ENCODE peak calls at places on chromosome 10, in eight cellular contexts. One of them, this sample, is unnamed.

GRCh38 chr10:131277969-131278368 is 33.6 kb downstream of the TCERG1L start:
- DNase-seq in psoas muscle: no peak
- DNase-seq in skeletal muscle cell: no peak
- DNase-seq in astrocyte of the cerebellum: no peak
- DNase-seq in AG04449: no peak
- DNase-seq in cardiac muscle cell: no peak
- DNase-seq in body of pancreas: no peak
- DNase-seq in Panc1: no peak
- DNase-seq in this sample: no peak

GRCh38 chr10:46232084-46232483 is 54.7 kb upstream of the ANTXRL start:
- DNase-seq in astrocyte of the cerebellum: no peak
- DNase-seq in Panc1: no peak
- DNase-seq in psoas muscle: no peak
- DNase-seq in skeletal muscle cell: no peak
- DNase-seq in cardiac muscle cell: no peak
- DNase-seq in AG04449: no peak
- DNase-seq in body of pancreas: no peak
- DNase-seq in this sample: peak; percentile 10

GRCh38 chr10:92547676-92548075 is 26.2 kb downstream of the IDE start:
- DNase-seq in psoas muscle: no peak
- DNase-seq in body of pancreas: no peak
- DNase-seq in astrocyte of the cerebellum: no peak
- DNase-seq in cardiac muscle cell: no peak
- DNase-seq in skeletal muscle cell: no peak
- DNase-seq in Panc1: no peak
- DNase-seq in AG04449: no peak
- DNase-seq in this sample: peak; percentile 37

GRCh38 chr10:110497438-110498086 is at the start of gene DUSP5:
- DNase-seq in psoas muscle: peak; percentile 95
- DNase-seq in cardiac muscle cell: peak; percentile 98
- DNase-seq in AG04449: no peak
- DNase-seq in astrocyte of the cerebellum: peak; percentile 88
- DNase-seq in body of pancreas: peak; percentile 94
- DNase-seq in skeletal muscle cell: peak; percentile 83
- DNase-seq in Panc1: no peak
- DNase-seq in this sample: peak; percentile 91

GRCh38 chr10:90920986-90921643 is at the start of gene ANKRD1:
- DNase-seq in astrocyte of the cerebellum: peak; percentile 49
- DNase-seq in Panc1: peak; percentile 85
- DNase-seq in cardiac muscle cell: peak; percentile 71
- DNase-seq in psoas muscle: no peak
- DNase-seq in AG04449: peak; percentile 82
- DNase-seq in body of pancreas: no peak
- DNase-seq in skeletal muscle cell: peak; percentile 76
- DNase-seq in this sample: peak; percentile 96

GRCh38 chr10:14185501-14186045 is 145.2 kb downstream of the FRMD4A start:
- DNase-seq in cardiac muscle cell: peak; percentile 64
- DNase-seq in Panc1: peak; percentile 22
- DNase-seq in psoas muscle: no peak
- DNase-seq in skeletal muscle cell: peak; percentile 41
- DNase-seq in body of pancreas: no peak
- DNase-seq in AG04449: peak; percentile 21
- DNase-seq in astrocyte of the cerebellum: peak; percentile 78
- DNase-seq in this sample: peak; percentile 23

GRCh38 chr10:83871486-83872081 is 267.7 kb upstream of the GHITM start:
- DNase-seq in astrocyte of the cerebellum: peak; percentile 24
- DNase-seq in AG04449: no peak
- DNase-seq in Panc1: peak; percentile 64
- DNase-seq in skeletal muscle cell: peak; percentile 8
- DNase-seq in body of pancreas: peak; percentile 75
- DNase-seq in cardiac muscle cell: peak; percentile 84
- DNase-seq in psoas muscle: peak; percentile 66
- DNase-seq in this sample: peak; percentile 54

GRCh38 chr10:132476146-132477065 is 61.2 kb upstream of the INPP5A start:
- DNase-seq in AG04449: no peak
- DNase-seq in skeletal muscle cell: no peak
- DNase-seq in Panc1: no peak
- DNase-seq in cardiac muscle cell: no peak
- DNase-seq in astrocyte of the cerebellum: no peak
- DNase-seq in psoas muscle: peak; percentile 36
- DNase-seq in body of pancreas: no peak
- DNase-seq in this sample: no peak

GRCh38 chr10:102457591-102458150 is 6.3 kb upstream of the C10orf95 start:
- DNase-seq in astrocyte of the cerebellum: no peak
- DNase-seq in skeletal muscle cell: no peak
- DNase-seq in body of pancreas: no peak
- DNase-seq in psoas muscle: no peak
- DNase-seq in AG04449: no peak
- DNase-seq in Panc1: no peak
- DNase-seq in cardiac muscle cell: no peak
- DNase-seq in this sample: no peak

GRCh38 chr10:110803830-110804338 is 67.8 kb upstream of the PDCD4 start:
- DNase-seq in AG04449: no peak
- DNase-seq in Panc1: peak; percentile 22
- DNase-seq in cardiac muscle cell: peak; percentile 53
- DNase-seq in psoas muscle: peak; percentile 65
- DNase-seq in body of pancreas: peak; percentile 76
- DNase-seq in astrocyte of the cerebellum: no peak
- DNase-seq in skeletal muscle cell: no peak
- DNase-seq in this sample: no peak

GRCh38 chr10:133334495-133335237 is 2.0 kb downstream of the CALY start:
- DNase-seq in skeletal muscle cell: no peak
- DNase-seq in AG04449: no peak
- DNase-seq in cardiac muscle cell: no peak
- DNase-seq in astrocyte of the cerebellum: no peak
- DNase-seq in body of pancreas: no peak
- DNase-seq in psoas muscle: peak; percentile 44
- DNase-seq in Panc1: no peak
- DNase-seq in this sample: no peak

GRCh38 chr10:131896403-131896802 is 4.4 kb upstream of the PPP2R2D start:
- DNase-seq in astrocyte of the cerebellum: no peak
- DNase-seq in skeletal muscle cell: no peak
- DNase-seq in AG04449: no peak
- DNase-seq in Panc1: no peak
- DNase-seq in cardiac muscle cell: no peak
- DNase-seq in psoas muscle: no peak
- DNase-seq in body of pancreas: no peak
- DNase-seq in this sample: no peak

GRCh38 chr10:124273141-124273540 is 145.6 kb downstream of the OAT start:
- DNase-seq in Panc1: no peak
- DNase-seq in cardiac muscle cell: no peak
- DNase-seq in skeletal muscle cell: no peak
- DNase-seq in psoas muscle: no peak
- DNase-seq in astrocyte of the cerebellum: no peak
- DNase-seq in body of pancreas: no peak
- DNase-seq in AG04449: no peak
- DNase-seq in this sample: no peak

GRCh38 chr10:118407026-118407425 is 64.9 kb upstream of the FAM204A start:
- DNase-seq in cardiac muscle cell: no peak
- DNase-seq in Panc1: no peak
- DNase-seq in body of pancreas: no peak
- DNase-seq in psoas muscle: no peak
- DNase-seq in astrocyte of the cerebellum: no peak
- DNase-seq in skeletal muscle cell: no peak
- DNase-seq in AG04449: no peak
- DNase-seq in this sample: no peak

GRCh38 chr10:100805543-100806355 is 60.4 kb downstream of the PAX2 start:
- DNase-seq in psoas muscle: no peak
- DNase-seq in body of pancreas: no peak
- DNase-seq in astrocyte of the cerebellum: no peak
- DNase-seq in AG04449: no peak
- DNase-seq in cardiac muscle cell: no peak
- DNase-seq in Panc1: no peak
- DNase-seq in skeletal muscle cell: no peak
- DNase-seq in this sample: no peak

GRCh38 chr10:12712284-12712983 is 289.1 kb downstream of the CCDC3 start:
- DNase-seq in skeletal muscle cell: no peak
- DNase-seq in astrocyte of the cerebellum: no peak
- DNase-seq in AG04449: no peak
- DNase-seq in body of pancreas: no peak
- DNase-seq in psoas muscle: no peak
- DNase-seq in Panc1: no peak
- DNase-seq in cardiac muscle cell: no peak
- DNase-seq in this sample: no peak

GRCh38 chr10:128982179-128982915 is 484.7 kb upstream of the MGMT start:
- DNase-seq in AG04449: no peak
- DNase-seq in psoas muscle: no peak
- DNase-seq in skeletal muscle cell: no peak
- DNase-seq in body of pancreas: no peak
- DNase-seq in astrocyte of the cerebellum: no peak
- DNase-seq in cardiac muscle cell: no peak
- DNase-seq in Panc1: no peak
- DNase-seq in this sample: no peak

GRCh38 chr10:3523309-3524050 is 261.5 kb downstream of the KLF6 start:
- DNase-seq in Panc1: no peak
- DNase-seq in body of pancreas: no peak
- DNase-seq in astrocyte of the cerebellum: no peak
- DNase-seq in skeletal muscle cell: no peak
- DNase-seq in psoas muscle: no peak
- DNase-seq in AG04449: no peak
- DNase-seq in cardiac muscle cell: no peak
- DNase-seq in this sample: no peak

GRCh38 chr10:128624656-128625530 is 498.7 kb upstream of the MKI67 start:
- DNase-seq in psoas muscle: no peak
- DNase-seq in cardiac muscle cell: no peak
- DNase-seq in Panc1: no peak
- DNase-seq in skeletal muscle cell: no peak
- DNase-seq in body of pancreas: no peak
- DNase-seq in astrocyte of the cerebellum: no peak
- DNase-seq in AG04449: no peak
- DNase-seq in this sample: no peak

GRCh38 chr10:6161913-6162312 is 40.8 kb upstream of the PFKFB3 start:
- DNase-seq in body of pancreas: no peak
- DNase-seq in astrocyte of the cerebellum: no peak
- DNase-seq in cardiac muscle cell: no peak
- DNase-seq in Panc1: no peak
- DNase-seq in psoas muscle: no peak
- DNase-seq in AG04449: no peak
- DNase-seq in skeletal muscle cell: no peak
- DNase-seq in this sample: no peak

GRCh38 chr10:6164271-6165095 is 38.2 kb upstream of the PFKFB3 start:
- DNase-seq in cardiac muscle cell: peak; percentile 42
- DNase-seq in astrocyte of the cerebellum: no peak
- DNase-seq in body of pancreas: no peak
- DNase-seq in Panc1: no peak
- DNase-seq in skeletal muscle cell: no peak
- DNase-seq in AG04449: no peak
- DNase-seq in psoas muscle: no peak
- DNase-seq in this sample: no peak

GRCh38 chr10:6165221-6165725 is 37.5 kb upstream of the PFKFB3 start:
- DNase-seq in AG04449: no peak
- DNase-seq in cardiac muscle cell: no peak
- DNase-seq in psoas muscle: no peak
- DNase-seq in Panc1: no peak
- DNase-seq in body of pancreas: no peak
- DNase-seq in astrocyte of the cerebellum: no peak
- DNase-seq in skeletal muscle cell: no peak
- DNase-seq in this sample: no peak

GRCh38 chr10:6162589-6163356 is 40.0 kb upstream of the PFKFB3 start:
- DNase-seq in skeletal muscle cell: no peak
- DNase-seq in astrocyte of the cerebellum: no peak
- DNase-seq in AG04449: no peak
- DNase-seq in body of pancreas: peak; percentile 30
- DNase-seq in cardiac muscle cell: peak; percentile 45
- DNase-seq in psoas muscle: no peak
- DNase-seq in Panc1: no peak
- DNase-seq in this sample: no peak

DNA sequence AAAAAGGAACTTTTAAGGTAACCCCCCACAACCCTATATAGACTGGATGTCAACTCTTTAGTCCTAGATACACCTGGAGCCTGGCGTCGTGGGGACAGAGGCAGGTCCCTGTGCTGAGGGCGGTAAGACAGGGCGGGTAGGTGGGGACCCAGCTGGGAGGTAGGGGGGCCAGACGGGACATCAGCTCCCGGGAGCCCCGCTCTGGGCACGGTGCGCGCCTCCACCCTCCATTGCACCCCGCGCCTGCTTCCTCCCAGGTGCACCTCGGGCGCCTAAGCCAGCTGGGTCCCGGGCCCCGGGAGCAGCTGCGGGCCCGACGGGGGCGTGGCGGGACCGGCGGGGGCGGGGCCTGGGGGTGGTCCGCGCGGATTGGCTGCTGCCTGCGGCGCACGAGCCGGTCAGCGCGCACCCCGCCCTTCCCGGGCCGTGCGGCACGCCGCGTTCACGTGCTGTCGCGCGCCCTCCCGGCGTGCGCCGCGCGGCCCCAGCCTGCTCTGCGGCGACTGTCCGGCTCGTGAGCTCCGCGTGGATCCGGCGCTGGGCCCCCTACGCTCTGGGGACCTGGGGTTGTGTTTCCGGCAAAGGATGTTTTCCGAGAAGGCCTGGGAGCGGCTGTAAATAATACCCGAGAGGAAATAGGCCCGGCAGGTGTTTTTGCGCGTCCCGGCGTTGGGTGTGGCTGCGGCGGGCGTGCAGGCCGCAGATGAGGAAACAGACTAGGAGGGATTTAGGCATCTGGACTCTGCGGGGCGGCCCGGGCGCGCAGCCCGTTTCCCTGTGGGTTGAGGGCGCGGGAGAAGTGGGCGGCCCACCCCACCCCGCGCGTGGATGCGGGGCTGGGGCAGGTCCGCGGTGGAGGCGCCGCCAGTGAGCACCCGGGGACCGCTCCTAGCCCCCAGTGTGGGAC is 39.1 kb upstream of the PFKFB3 start:
- DNase-seq in Panc1: no peak
- DNase-seq in body of pancreas: peak; percentile 96
- DNase-seq in skeletal muscle cell: peak; percentile 61
- DNase-seq in cardiac muscle cell: peak; percentile 94
- DNase-seq in AG04449: no peak
- DNase-seq in psoas muscle: peak; percentile 97
- DNase-seq in astrocyte of the cerebellum: peak; percentile 42
- DNase-seq in this sample: peak; percentile 57
- H3K4me3 ChIP-seq in Panc1: peak overlapping the region; percentile 89
- H3K4me3 ChIP-seq in body of pancreas: peak overlapping the region; percentile 31
- H3K4me3 ChIP-seq in skeletal muscle cell: peak overlapping the region; percentile 76
- H3K4me3 ChIP-seq in cardiac muscle cell: peak overlapping the region; percentile 68
- H3K4me3 ChIP-seq in AG04449: peak overlapping the region; percentile 74
- H3K4me3 ChIP-seq in psoas muscle: peak overlapping the region; percentile 73
- H3K4me3 ChIP-seq in astrocyte of the cerebellum: peak overlapping the region; percentile 57
- H3K4me3 ChIP-seq in this sample: peak overlapping the region; percentile 84

GRCh38 chr10:119637631-119638030 is 13.5 kb upstream of the BAG3 start:
- DNase-seq in astrocyte of the cerebellum: no peak
- DNase-seq in AG04449: no peak
- DNase-seq in body of pancreas: no peak
- DNase-seq in Panc1: no peak
- DNase-seq in skeletal muscle cell: no peak
- DNase-seq in cardiac muscle cell: no peak
- DNase-seq in psoas muscle: no peak
- DNase-seq in this sample: no peak
- H3K4me3 ChIP-seq in astrocyte of the cerebellum: no peak overlapping the region
- H3K4me3 ChIP-seq in AG04449: no peak overlapping the region
- H3K4me3 ChIP-seq in body of pancreas: no peak overlapping the region
- H3K4me3 ChIP-seq in Panc1: no peak overlapping the region
- H3K4me3 ChIP-seq in skeletal muscle cell: no peak overlapping the region
- H3K4me3 ChIP-seq in cardiac muscle cell: no peak overlapping the region
- H3K4me3 ChIP-seq in psoas muscle: no peak overlapping the region
- H3K4me3 ChIP-seq in this sample: no peak overlapping the region

GRCh38 chr10:97278491-97278989 is 13.9 kb downstream of the ARHGAP19 start:
- DNase-seq in astrocyte of the cerebellum: peak; percentile 91
- DNase-seq in Panc1: peak; percentile 78
- DNase-seq in cardiac muscle cell: peak; percentile 63
- DNase-seq in AG04449: peak; percentile 93
- DNase-seq in body of pancreas: no peak
- DNase-seq in psoas muscle: no peak
- DNase-seq in skeletal muscle cell: peak; percentile 86
- DNase-seq in this sample: peak; percentile 57
- H3K4me3 ChIP-seq in astrocyte of the cerebellum: no peak overlapping the region
- H3K4me3 ChIP-seq in Panc1: no peak overlapping the region
- H3K4me3 ChIP-seq in cardiac muscle cell: no peak overlapping the region
- H3K4me3 ChIP-seq in AG04449: no peak overlapping the region
- H3K4me3 ChIP-seq in body of pancreas: no peak overlapping the region
- H3K4me3 ChIP-seq in psoas muscle: peak overlapping the region; percentile 1
- H3K4me3 ChIP-seq in skeletal muscle cell: no peak overlapping the region
- H3K4me3 ChIP-seq in this sample: no peak overlapping the region

GRCh38 chr10:70163448-70163847 is 6.9 kb downstream of the SAR1A start:
- DNase-seq in body of pancreas: no peak
- DNase-seq in Panc1: no peak
- DNase-seq in skeletal muscle cell: no peak
- DNase-seq in AG04449: no peak
- DNase-seq in psoas muscle: no peak
- DNase-seq in cardiac muscle cell: no peak
- DNase-seq in astrocyte of the cerebellum: no peak
- DNase-seq in this sample: no peak
- H3K4me3 ChIP-seq in body of pancreas: no peak overlapping the region
- H3K4me3 ChIP-seq in Panc1: no peak overlapping the region
- H3K4me3 ChIP-seq in skeletal muscle cell: no peak overlapping the region
- H3K4me3 ChIP-seq in AG04449: no peak overlapping the region
- H3K4me3 ChIP-seq in psoas muscle: no peak overlapping the region
- H3K4me3 ChIP-seq in cardiac muscle cell: no peak overlapping the region
- H3K4me3 ChIP-seq in astrocyte of the cerebellum: no peak overlapping the region
- H3K4me3 ChIP-seq in this sample: no peak overlapping the region

This sample was measured in PC-9.